ENCODE peak calls at places on chromosomes 1 and 21, in ten cellular contexts. One of them, this sample, is unnamed.

GRCh38 chr21:41768371-41769042 is 1.7 kb upstream of the RIPK4 start:
- DNase-seq in PC-9: peak; percentile 28
- DNase-seq in endothelial cell: peak; percentile 72
- DNase-seq in tibial nerve: no peak
- DNase-seq in astrocyte of the spinal cord: peak; percentile 56
- DNase-seq in pancreas: peak; percentile 88
- DNase-seq in fibroblast of lung: peak; percentile 43
- DNase-seq in IMR-90: peak; percentile 85
- DNase-seq in cardiac fibroblast: peak; percentile 70
- DNase-seq in glutamatergic neuron: no peak
- DNase-seq in this sample: no peak

GRCh38 chr1:214447557-214447871 is 103.9 kb downstream of the PTPN14 start:
- DNase-seq in tibial nerve: no peak
- DNase-seq in fibroblast of lung: peak; percentile 23
- DNase-seq in endothelial cell: no peak
- DNase-seq in glutamatergic neuron: no peak
- DNase-seq in cardiac fibroblast: peak; percentile 50
- DNase-seq in IMR-90: no peak
- DNase-seq in PC-9: no peak
- DNase-seq in pancreas: no peak
- DNase-seq in astrocyte of the spinal cord: no peak
- DNase-seq in this sample: no peak

GRCh38 chr1:42340898-42341297 is 5.9 kb upstream of the FOXJ3 start:
- DNase-seq in IMR-90: no peak
- DNase-seq in astrocyte of the spinal cord: no peak
- DNase-seq in PC-9: no peak
- DNase-seq in glutamatergic neuron: no peak
- DNase-seq in endothelial cell: no peak
- DNase-seq in cardiac fibroblast: no peak
- DNase-seq in tibial nerve: no peak
- DNase-seq in fibroblast of lung: no peak
- DNase-seq in pancreas: no peak
- DNase-seq in this sample: no peak

GRCh38 chr1:28115267-28115666 is 26.9 kb upstream of the EYA3 start:
- DNase-seq in endothelial cell: no peak
- DNase-seq in cardiac fibroblast: peak; percentile 19
- DNase-seq in tibial nerve: no peak
- DNase-seq in astrocyte of the spinal cord: no peak
- DNase-seq in glutamatergic neuron: no peak
- DNase-seq in IMR-90: peak; percentile 68
- DNase-seq in fibroblast of lung: peak; percentile 30
- DNase-seq in PC-9: no peak
- DNase-seq in pancreas: no peak
- DNase-seq in this sample: no peak

GRCh38 chr21:45048026-45048698 is 26.2 kb upstream of the ADARB1 start:
- DNase-seq in IMR-90: no peak
- DNase-seq in PC-9: no peak
- DNase-seq in fibroblast of lung: no peak
- DNase-seq in astrocyte of the spinal cord: no peak
- DNase-seq in endothelial cell: no peak
- DNase-seq in glutamatergic neuron: no peak
- DNase-seq in tibial nerve: no peak
- DNase-seq in pancreas: no peak
- DNase-seq in cardiac fibroblast: no peak
- DNase-seq in this sample: no peak

GRCh38 chr1:46301406-46302090 is 1.9 kb downstream of the LRRC41 start:
- DNase-seq in IMR-90: peak; percentile 37
- DNase-seq in pancreas: peak; percentile 86
- DNase-seq in astrocyte of the spinal cord: peak; percentile 61
- DNase-seq in glutamatergic neuron: peak; percentile 27
- DNase-seq in endothelial cell: peak; percentile 11
- DNase-seq in tibial nerve: no peak
- DNase-seq in PC-9: no peak
- DNase-seq in fibroblast of lung: peak; percentile 74
- DNase-seq in cardiac fibroblast: peak; percentile 58
- DNase-seq in this sample: no peak

GRCh38 chr1:28329395-28330153 is 734 bp downstream of the MED18 start:
- DNase-seq in cardiac fibroblast: peak; percentile 44
- DNase-seq in pancreas: peak; percentile 59
- DNase-seq in endothelial cell: peak; percentile 26
- DNase-seq in astrocyte of the spinal cord: peak; percentile 20
- DNase-seq in glutamatergic neuron: peak; percentile 21
- DNase-seq in tibial nerve: no peak
- DNase-seq in fibroblast of lung: peak; percentile 21
- DNase-seq in PC-9: no peak
- DNase-seq in IMR-90: peak; percentile 21
- DNase-seq in this sample: no peak

GRCh38 chr1:186292875-186293274 is 82.2 kb downstream of the TPR start:
- DNase-seq in pancreas: no peak
- DNase-seq in tibial nerve: no peak
- DNase-seq in endothelial cell: no peak
- DNase-seq in IMR-90: no peak
- DNase-seq in glutamatergic neuron: no peak
- DNase-seq in PC-9: no peak
- DNase-seq in astrocyte of the spinal cord: no peak
- DNase-seq in cardiac fibroblast: no peak
- DNase-seq in fibroblast of lung: no peak
- DNase-seq in this sample: no peak

GRCh38 chr1:236815941-236816340 is 20.8 kb downstream of the MTR start:
- DNase-seq in tibial nerve: no peak
- DNase-seq in cardiac fibroblast: no peak
- DNase-seq in endothelial cell: no peak
- DNase-seq in glutamatergic neuron: no peak
- DNase-seq in fibroblast of lung: no peak
- DNase-seq in PC-9: no peak
- DNase-seq in astrocyte of the spinal cord: no peak
- DNase-seq in IMR-90: no peak
- DNase-seq in pancreas: no peak
- DNase-seq in this sample: no peak

GRCh38 chr1:108200627-108201106 is 524 bp upstream of the SLC25A24 start:
- DNase-seq in pancreas: no peak
- DNase-seq in cardiac fibroblast: peak; percentile 79
- DNase-seq in glutamatergic neuron: no peak
- DNase-seq in PC-9: peak; percentile 42
- DNase-seq in endothelial cell: peak; percentile 6
- DNase-seq in IMR-90: peak; percentile 79
- DNase-seq in tibial nerve: no peak
- DNase-seq in fibroblast of lung: peak; percentile 75
- DNase-seq in astrocyte of the spinal cord: peak; percentile 72
- DNase-seq in this sample: no peak

DNA sequence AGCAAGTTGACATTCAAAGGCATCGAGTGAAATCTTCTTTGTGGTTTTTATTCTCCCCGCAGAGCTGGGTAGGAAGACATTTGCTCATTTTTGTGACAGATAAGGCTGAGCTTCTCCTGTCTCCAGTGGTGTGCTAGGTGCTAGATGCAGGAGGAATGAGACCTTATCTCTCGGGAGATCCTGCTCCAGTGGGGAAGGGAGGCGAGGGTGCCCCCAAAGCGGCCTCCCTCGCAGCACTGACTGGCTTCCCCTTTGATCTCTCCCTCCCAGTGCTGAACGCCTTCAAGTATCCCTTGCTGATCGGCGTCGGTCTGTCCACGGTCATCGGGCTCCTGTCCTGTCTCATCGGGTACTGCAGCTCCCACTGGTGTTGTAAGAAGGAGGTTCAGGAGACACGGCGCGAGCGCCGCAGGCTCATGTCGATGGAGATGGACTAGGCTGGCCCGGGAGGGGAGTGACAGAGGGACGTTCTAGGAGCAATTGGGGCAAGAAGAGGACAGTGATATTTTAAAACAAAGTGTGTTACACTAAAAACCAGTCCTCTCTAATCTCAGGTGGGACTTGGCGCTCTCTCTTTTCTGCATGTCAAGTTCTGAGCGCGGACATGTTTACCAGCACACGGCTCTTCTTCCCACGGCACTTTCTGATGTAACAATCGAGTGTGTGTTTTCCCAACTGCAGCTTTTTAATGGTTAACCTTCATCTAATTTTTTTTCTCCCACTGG is 14.9 kb upstream of the CD101 start:
- DNase-seq in tibial nerve: no peak
- DNase-seq in pancreas: no peak
- DNase-seq in IMR-90: no peak
- DNase-seq in endothelial cell: no peak
- DNase-seq in glutamatergic neuron: no peak
- DNase-seq in PC-9: no peak
- DNase-seq in cardiac fibroblast: no peak
- DNase-seq in astrocyte of the spinal cord: no peak
- DNase-seq in fibroblast of lung: no peak
- DNase-seq in this sample: no peak
- TF ChIP-seq CTCF in tibial nerve: no peak
- TF ChIP-seq CTCF in pancreas: no peak
- TF ChIP-seq CTCF in IMR-90: no peak
- TF ChIP-seq CTCF in endothelial cell: no peak
- TF ChIP-seq CTCF in glutamatergic neuron: no peak
- TF ChIP-seq CTCF in PC-9: no peak
- TF ChIP-seq CTCF in cardiac fibroblast: no peak
- TF ChIP-seq CTCF in astrocyte of the spinal cord: no peak
- TF ChIP-seq CTCF in fibroblast of lung: no peak
- TF ChIP-seq CTCF in this sample: no peak

GRCh38 chr1:23568608-23569383 is 9.5 kb upstream of the ID3 start:
- DNase-seq in cardiac fibroblast: no peak
- DNase-seq in pancreas: no peak
- DNase-seq in astrocyte of the spinal cord: no peak
- DNase-seq in tibial nerve: no peak
- DNase-seq in fibroblast of lung: no peak
- DNase-seq in glutamatergic neuron: no peak
- DNase-seq in IMR-90: no peak
- DNase-seq in endothelial cell: no peak
- DNase-seq in PC-9: no peak
- DNase-seq in this sample: no peak

GRCh38 chr1:23567629-23567995 is 8.3 kb upstream of the ID3 start:
- DNase-seq in fibroblast of lung: no peak
- DNase-seq in endothelial cell: no peak
- DNase-seq in tibial nerve: no peak
- DNase-seq in PC-9: no peak
- DNase-seq in pancreas: no peak
- DNase-seq in glutamatergic neuron: no peak
- DNase-seq in cardiac fibroblast: no peak
- DNase-seq in astrocyte of the spinal cord: no peak
- DNase-seq in IMR-90: no peak
- DNase-seq in this sample: no peak

GRCh38 chr1:23563755-23564374 is 4.6 kb upstream of the ID3 start:
- DNase-seq in IMR-90: no peak
- DNase-seq in endothelial cell: no peak
- DNase-seq in astrocyte of the spinal cord: no peak
- DNase-seq in pancreas: no peak
- DNase-seq in PC-9: no peak
- DNase-seq in cardiac fibroblast: no peak
- DNase-seq in fibroblast of lung: no peak
- DNase-seq in tibial nerve: no peak
- DNase-seq in glutamatergic neuron: no peak
- DNase-seq in this sample: no peak

GRCh38 chr1:23567996-23568607 is 8.8 kb upstream of the ID3 start:
- DNase-seq in IMR-90: no peak
- DNase-seq in PC-9: no peak
- DNase-seq in endothelial cell: peak; percentile 48
- DNase-seq in pancreas: no peak
- DNase-seq in tibial nerve: peak; percentile 38
- DNase-seq in astrocyte of the spinal cord: no peak
- DNase-seq in glutamatergic neuron: no peak
- DNase-seq in cardiac fibroblast: no peak
- DNase-seq in fibroblast of lung: no peak
- DNase-seq in this sample: no peak

GRCh38 chr1:23566304-23566703 is 7.0 kb upstream of the ID3 start:
- DNase-seq in pancreas: no peak
- DNase-seq in PC-9: no peak
- DNase-seq in astrocyte of the spinal cord: no peak
- DNase-seq in cardiac fibroblast: no peak
- DNase-seq in tibial nerve: no peak
- DNase-seq in fibroblast of lung: no peak
- DNase-seq in IMR-90: no peak
- DNase-seq in endothelial cell: no peak
- DNase-seq in glutamatergic neuron: no peak
- DNase-seq in this sample: no peak
- TF ChIP-seq CTCF in pancreas: no peak
- TF ChIP-seq CTCF in PC-9: no peak
- TF ChIP-seq CTCF in astrocyte of the spinal cord: peak; percentile 32
- TF ChIP-seq CTCF in cardiac fibroblast: peak; percentile 31
- TF ChIP-seq CTCF in tibial nerve: no peak
- TF ChIP-seq CTCF in fibroblast of lung: no peak
- TF ChIP-seq CTCF in IMR-90: peak; percentile 24
- TF ChIP-seq CTCF in endothelial cell: no peak
- TF ChIP-seq CTCF in glutamatergic neuron: no peak
- TF ChIP-seq CTCF in this sample: no peak

DNA sequence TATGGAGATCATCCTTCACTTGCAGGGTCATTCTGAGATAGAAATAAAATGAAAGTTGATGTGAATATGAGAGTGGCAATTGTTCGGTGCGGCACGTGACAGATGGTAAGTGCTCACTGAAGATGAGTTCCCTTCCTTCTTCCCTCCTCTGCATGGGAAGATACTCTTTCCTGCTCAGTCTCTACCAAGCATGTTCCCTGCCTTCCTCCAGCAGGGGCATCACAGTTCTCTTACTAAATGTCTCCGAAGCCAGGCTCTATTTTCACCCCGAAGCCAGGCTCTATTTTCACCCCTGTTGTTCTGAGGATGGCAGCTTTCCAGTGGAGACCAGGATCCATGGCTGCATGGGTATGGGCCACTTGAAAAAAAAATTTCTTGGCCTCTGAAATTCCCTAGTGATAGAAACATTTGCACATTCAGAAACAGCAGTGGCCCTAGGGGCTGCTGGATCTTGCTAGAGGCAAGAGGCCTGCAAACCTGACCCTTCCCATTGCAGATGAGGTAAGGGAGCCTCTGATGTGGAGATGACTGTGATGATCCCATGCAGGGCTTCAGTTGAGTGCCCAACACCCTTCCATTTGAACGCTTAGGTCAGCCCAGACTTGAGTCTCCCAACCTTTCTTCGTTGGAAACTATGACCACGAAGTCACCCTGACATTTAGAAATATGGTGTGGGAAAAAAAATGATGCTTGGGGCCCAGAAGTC is 123.7 kb upstream of the HMGB4 start:
- DNase-seq in IMR-90: no peak
- DNase-seq in astrocyte of the spinal cord: no peak
- DNase-seq in fibroblast of lung: no peak
- DNase-seq in endothelial cell: no peak
- DNase-seq in glutamatergic neuron: no peak
- DNase-seq in tibial nerve: no peak
- DNase-seq in PC-9: no peak
- DNase-seq in cardiac fibroblast: no peak
- DNase-seq in pancreas: no peak
- DNase-seq in this sample: no peak
- TF ChIP-seq CTCF in IMR-90: no peak
- TF ChIP-seq CTCF in astrocyte of the spinal cord: no peak
- TF ChIP-seq CTCF in fibroblast of lung: no peak
- TF ChIP-seq CTCF in endothelial cell: peak; percentile 19
- TF ChIP-seq CTCF in glutamatergic neuron: no peak
- TF ChIP-seq CTCF in tibial nerve: no peak
- TF ChIP-seq CTCF in PC-9: no peak
- TF ChIP-seq CTCF in cardiac fibroblast: no peak
- TF ChIP-seq CTCF in pancreas: no peak
- TF ChIP-seq CTCF in this sample: no peak

DNA sequence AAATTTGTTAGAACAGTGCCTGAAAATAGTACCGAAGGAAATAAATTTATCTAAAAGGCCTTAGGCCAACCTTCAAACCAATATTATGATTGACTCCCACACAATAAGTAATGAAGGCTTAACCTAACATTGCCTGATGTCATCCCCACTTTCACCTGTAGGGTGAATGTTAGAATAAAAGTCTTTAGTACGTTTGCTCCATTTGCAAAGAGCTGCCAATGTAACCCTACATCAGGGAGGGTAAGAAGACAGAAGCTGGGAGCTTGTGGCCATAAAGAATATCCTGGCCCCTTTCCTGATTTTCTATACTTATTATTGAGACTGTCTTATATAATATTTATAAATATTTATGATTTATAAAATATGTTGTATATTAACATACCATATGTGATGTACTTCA is 661.8 kb upstream of the CXADR start:
- DNase-seq in IMR-90: no peak
- DNase-seq in astrocyte of the spinal cord: no peak
- DNase-seq in glutamatergic neuron: no peak
- DNase-seq in PC-9: no peak
- DNase-seq in tibial nerve: no peak
- DNase-seq in endothelial cell: no peak
- DNase-seq in fibroblast of lung: no peak
- DNase-seq in pancreas: no peak
- DNase-seq in cardiac fibroblast: no peak
- DNase-seq in this sample: no peak
- TF ChIP-seq CTCF in IMR-90: no peak
- TF ChIP-seq CTCF in astrocyte of the spinal cord: no peak
- TF ChIP-seq CTCF in glutamatergic neuron: peak; percentile 71
- TF ChIP-seq CTCF in PC-9: peak; percentile 18
- TF ChIP-seq CTCF in tibial nerve: no peak
- TF ChIP-seq CTCF in endothelial cell: peak; percentile 53
- TF ChIP-seq CTCF in fibroblast of lung: no peak
- TF ChIP-seq CTCF in pancreas: no peak
- TF ChIP-seq CTCF in cardiac fibroblast: peak; percentile 20
- TF ChIP-seq CTCF in this sample: no peak